ENCODE peak calls at places on chromosomes 16 and 17, in nine cellular contexts. One of them, this sample, is unnamed.

GRCh38 chr16:49457196-49457595 is 83.6 kb downstream of the C16orf78 start:
- DNase-seq in activated CD4-positive, alpha-beta T cell treated with anti-CD3 and anti-CD28 coated beads, Interleukin-2, amount 50 U/mL, for 1 hour: no peak
- DNase-seq in heart right ventricle: no peak
- DNase-seq in astrocyte of the cerebellum: no peak
- DNase-seq in GM12865: no peak
- DNase-seq in NCI-H1417: no peak
- DNase-seq in NCI-H1436: no peak
- DNase-seq in C1 segment of cervical spinal cord: no peak
- DNase-seq in ascending aorta: no peak
- DNase-seq in this sample: no peak

GRCh38 chr17:80646328-80646727 is 101.7 kb downstream of the RPTOR start:
- DNase-seq in activated CD4-positive, alpha-beta T cell treated with anti-CD3 and anti-CD28 coated beads, Interleukin-2, amount 50 U/mL, for 1 hour: no peak
- DNase-seq in heart right ventricle: no peak
- DNase-seq in astrocyte of the cerebellum: no peak
- DNase-seq in GM12865: no peak
- DNase-seq in NCI-H1417: peak; percentile 77
- DNase-seq in NCI-H1436: no peak
- DNase-seq in C1 segment of cervical spinal cord: no peak
- DNase-seq in ascending aorta: no peak
- DNase-seq in this sample: no peak

GRCh38 chr17:68401288-68401687 is 56.0 kb downstream of the WIPI1 start:
- DNase-seq in activated CD4-positive, alpha-beta T cell treated with anti-CD3 and anti-CD28 coated beads, Interleukin-2, amount 50 U/mL, for 1 hour: no peak
- DNase-seq in heart right ventricle: no peak
- DNase-seq in astrocyte of the cerebellum: no peak
- DNase-seq in GM12865: no peak
- DNase-seq in NCI-H1417: no peak
- DNase-seq in NCI-H1436: no peak
- DNase-seq in C1 segment of cervical spinal cord: no peak
- DNase-seq in ascending aorta: no peak
- DNase-seq in this sample: no peak

GRCh38 chr17:1908699-1909309 is 79.0 kb downstream of the RPA1 start:
- DNase-seq in activated CD4-positive, alpha-beta T cell treated with anti-CD3 and anti-CD28 coated beads, Interleukin-2, amount 50 U/mL, for 1 hour: peak; percentile 10
- DNase-seq in heart right ventricle: no peak
- DNase-seq in astrocyte of the cerebellum: peak; percentile 55
- DNase-seq in GM12865: peak; percentile 66
- DNase-seq in NCI-H1417: peak; percentile 77
- DNase-seq in NCI-H1436: peak; percentile 66
- DNase-seq in C1 segment of cervical spinal cord: no peak
- DNase-seq in ascending aorta: no peak
- DNase-seq in this sample: no peak

GRCh38 chr17:6374271-6374691 is 60.6 kb downstream of the AIPL1 start:
- DNase-seq in activated CD4-positive, alpha-beta T cell treated with anti-CD3 and anti-CD28 coated beads, Interleukin-2, amount 50 U/mL, for 1 hour: no peak
- DNase-seq in heart right ventricle: no peak
- DNase-seq in astrocyte of the cerebellum: no peak
- DNase-seq in GM12865: no peak
- DNase-seq in NCI-H1417: peak; percentile 58
- DNase-seq in NCI-H1436: no peak
- DNase-seq in C1 segment of cervical spinal cord: no peak
- DNase-seq in ascending aorta: no peak
- DNase-seq in this sample: no peak

GRCh38 chr16:78163772-78164391 is 64.4 kb downstream of the WWOX start:
- DNase-seq in activated CD4-positive, alpha-beta T cell treated with anti-CD3 and anti-CD28 coated beads, Interleukin-2, amount 50 U/mL, for 1 hour: no peak
- DNase-seq in heart right ventricle: no peak
- DNase-seq in astrocyte of the cerebellum: no peak
- DNase-seq in GM12865: no peak
- DNase-seq in NCI-H1417: no peak
- DNase-seq in NCI-H1436: no peak
- DNase-seq in C1 segment of cervical spinal cord: no peak
- DNase-seq in ascending aorta: no peak
- DNase-seq in this sample: no peak

GRCh38 chr16:85820604-85821372 is 21.3 kb downstream of the COX4I1 start:
- DNase-seq in activated CD4-positive, alpha-beta T cell treated with anti-CD3 and anti-CD28 coated beads, Interleukin-2, amount 50 U/mL, for 1 hour: no peak
- DNase-seq in heart right ventricle: no peak
- DNase-seq in astrocyte of the cerebellum: no peak
- DNase-seq in GM12865: peak; percentile 26
- DNase-seq in NCI-H1417: peak; percentile 62
- DNase-seq in NCI-H1436: peak; percentile 50
- DNase-seq in C1 segment of cervical spinal cord: no peak
- DNase-seq in ascending aorta: no peak
- DNase-seq in this sample: no peak

GRCh38 chr16:85507342-85507741 is 105.8 kb upstream of the GSE1 start:
- DNase-seq in activated CD4-positive, alpha-beta T cell treated with anti-CD3 and anti-CD28 coated beads, Interleukin-2, amount 50 U/mL, for 1 hour: no peak
- DNase-seq in heart right ventricle: no peak
- DNase-seq in astrocyte of the cerebellum: peak; percentile 15
- DNase-seq in GM12865: no peak
- DNase-seq in NCI-H1417: no peak
- DNase-seq in NCI-H1436: no peak
- DNase-seq in C1 segment of cervical spinal cord: no peak
- DNase-seq in ascending aorta: no peak
- DNase-seq in this sample: no peak

GRCh38 chr16:22078656-22079055 is 13.7 kb upstream of the VWA3A start:
- DNase-seq in activated CD4-positive, alpha-beta T cell treated with anti-CD3 and anti-CD28 coated beads, Interleukin-2, amount 50 U/mL, for 1 hour: no peak
- DNase-seq in heart right ventricle: no peak
- DNase-seq in astrocyte of the cerebellum: no peak
- DNase-seq in GM12865: no peak
- DNase-seq in NCI-H1417: no peak
- DNase-seq in NCI-H1436: no peak
- DNase-seq in C1 segment of cervical spinal cord: no peak
- DNase-seq in ascending aorta: no peak
- DNase-seq in this sample: no peak

GRCh38 chr16:85221081-85221809 is 109.0 kb upstream of the CIBAR2 start:
- DNase-seq in activated CD4-positive, alpha-beta T cell treated with anti-CD3 and anti-CD28 coated beads, Interleukin-2, amount 50 U/mL, for 1 hour: no peak
- DNase-seq in heart right ventricle: no peak
- DNase-seq in astrocyte of the cerebellum: no peak
- DNase-seq in GM12865: peak; percentile 37
- DNase-seq in NCI-H1417: peak; percentile 67
- DNase-seq in NCI-H1436: no peak
- DNase-seq in C1 segment of cervical spinal cord: no peak
- DNase-seq in ascending aorta: no peak
- DNase-seq in this sample: no peak

GRCh38 chr17:17153709-17154108 is 52.4 kb downstream of the PLD6 start:
- DNase-seq in activated CD4-positive, alpha-beta T cell treated with anti-CD3 and anti-CD28 coated beads, Interleukin-2, amount 50 U/mL, for 1 hour: no peak
- DNase-seq in heart right ventricle: no peak
- DNase-seq in astrocyte of the cerebellum: no peak
- DNase-seq in GM12865: no peak
- DNase-seq in NCI-H1417: no peak
- DNase-seq in NCI-H1436: no peak
- DNase-seq in C1 segment of cervical spinal cord: no peak
- DNase-seq in ascending aorta: no peak
- DNase-seq in this sample: no peak

GRCh38 chr17:73510981-73511442 is 133.2 kb downstream of the SDK2 start:
- DNase-seq in activated CD4-positive, alpha-beta T cell treated with anti-CD3 and anti-CD28 coated beads, Interleukin-2, amount 50 U/mL, for 1 hour: no peak
- DNase-seq in heart right ventricle: no peak
- DNase-seq in astrocyte of the cerebellum: no peak
- DNase-seq in GM12865: no peak
- DNase-seq in NCI-H1417: peak; percentile 85
- DNase-seq in NCI-H1436: peak; percentile 52
- DNase-seq in C1 segment of cervical spinal cord: no peak
- DNase-seq in ascending aorta: no peak
- DNase-seq in this sample: no peak

GRCh38 chr16:1523581-1524245 is 9.8 kb upstream of the TMEM204 start:
- DNase-seq in activated CD4-positive, alpha-beta T cell treated with anti-CD3 and anti-CD28 coated beads, Interleukin-2, amount 50 U/mL, for 1 hour: no peak
- DNase-seq in heart right ventricle: no peak
- DNase-seq in astrocyte of the cerebellum: no peak
- DNase-seq in GM12865: no peak
- DNase-seq in NCI-H1417: no peak
- DNase-seq in NCI-H1436: no peak
- DNase-seq in C1 segment of cervical spinal cord: no peak
- DNase-seq in ascending aorta: no peak
- DNase-seq in this sample: no peak

GRCh38 chr17:57422574-57423164 is 166.3 kb downstream of the MSI2 start:
- DNase-seq in activated CD4-positive, alpha-beta T cell treated with anti-CD3 and anti-CD28 coated beads, Interleukin-2, amount 50 U/mL, for 1 hour: no peak
- DNase-seq in heart right ventricle: no peak
- DNase-seq in astrocyte of the cerebellum: no peak
- DNase-seq in GM12865: peak; percentile 82
- DNase-seq in NCI-H1417: no peak
- DNase-seq in NCI-H1436: no peak
- DNase-seq in C1 segment of cervical spinal cord: no peak
- DNase-seq in ascending aorta: peak; percentile 38
- DNase-seq in this sample: no peak

GRCh38 chr16:11708421-11708820 is 34.2 kb downstream of the TXNDC11 start:
- DNase-seq in activated CD4-positive, alpha-beta T cell treated with anti-CD3 and anti-CD28 coated beads, Interleukin-2, amount 50 U/mL, for 1 hour: no peak
- DNase-seq in heart right ventricle: no peak
- DNase-seq in astrocyte of the cerebellum: no peak
- DNase-seq in GM12865: no peak
- DNase-seq in NCI-H1417: no peak
- DNase-seq in NCI-H1436: no peak
- DNase-seq in C1 segment of cervical spinal cord: no peak
- DNase-seq in ascending aorta: no peak
- DNase-seq in this sample: no peak

GRCh38 chr16:3467920-3468319 is 24.4 kb downstream of the NAA60 start:
- DNase-seq in activated CD4-positive, alpha-beta T cell treated with anti-CD3 and anti-CD28 coated beads, Interleukin-2, amount 50 U/mL, for 1 hour: no peak
- DNase-seq in heart right ventricle: no peak
- DNase-seq in astrocyte of the cerebellum: no peak
- DNase-seq in GM12865: no peak
- DNase-seq in NCI-H1417: no peak
- DNase-seq in NCI-H1436: no peak
- DNase-seq in C1 segment of cervical spinal cord: no peak
- DNase-seq in ascending aorta: no peak
- DNase-seq in this sample: no peak

GRCh38 chr16:75402821-75403475 is 30.4 kb downstream of the CFDP1 start:
- DNase-seq in activated CD4-positive, alpha-beta T cell treated with anti-CD3 and anti-CD28 coated beads, Interleukin-2, amount 50 U/mL, for 1 hour: no peak
- DNase-seq in heart right ventricle: no peak
- DNase-seq in astrocyte of the cerebellum: peak; percentile 51
- DNase-seq in GM12865: peak; percentile 48
- DNase-seq in NCI-H1417: peak; percentile 48
- DNase-seq in NCI-H1436: peak; percentile 9
- DNase-seq in C1 segment of cervical spinal cord: no peak
- DNase-seq in ascending aorta: no peak
- DNase-seq in this sample: no peak

GRCh38 chr17:46782250-46782953 is 36.1 kb downstream of the WNT3 start:
- DNase-seq in activated CD4-positive, alpha-beta T cell treated with anti-CD3 and anti-CD28 coated beads, Interleukin-2, amount 50 U/mL, for 1 hour: no peak
- DNase-seq in heart right ventricle: no peak
- DNase-seq in astrocyte of the cerebellum: no peak
- DNase-seq in GM12865: peak; percentile 38
- DNase-seq in NCI-H1417: peak; percentile 37
- DNase-seq in NCI-H1436: peak; percentile 34
- DNase-seq in C1 segment of cervical spinal cord: no peak
- DNase-seq in ascending aorta: no peak
- DNase-seq in this sample: no peak

GRCh38 chr17:66165537-66166123 is 26.3 kb downstream of the CEP112 start:
- DNase-seq in activated CD4-positive, alpha-beta T cell treated with anti-CD3 and anti-CD28 coated beads, Interleukin-2, amount 50 U/mL, for 1 hour: no peak
- DNase-seq in heart right ventricle: no peak
- DNase-seq in astrocyte of the cerebellum: peak; percentile 52
- DNase-seq in GM12865: peak; percentile 62
- DNase-seq in NCI-H1417: peak; percentile 74
- DNase-seq in NCI-H1436: peak; percentile 54
- DNase-seq in C1 segment of cervical spinal cord: no peak
- DNase-seq in ascending aorta: no peak
- DNase-seq in this sample: peak; percentile 4

GRCh38 chr17:2723505-2723996 is 12.0 kb upstream of the CLUH start:
- DNase-seq in activated CD4-positive, alpha-beta T cell treated with anti-CD3 and anti-CD28 coated beads, Interleukin-2, amount 50 U/mL, for 1 hour: no peak
- DNase-seq in heart right ventricle: no peak
- DNase-seq in astrocyte of the cerebellum: no peak
- DNase-seq in GM12865: no peak
- DNase-seq in NCI-H1417: peak; percentile 75
- DNase-seq in NCI-H1436: no peak
- DNase-seq in C1 segment of cervical spinal cord: no peak
- DNase-seq in ascending aorta: no peak
- DNase-seq in this sample: no peak

GRCh38 chr16:17503331-17503730 is 32.6 kb upstream of the XYLT1 start:
- DNase-seq in activated CD4-positive, alpha-beta T cell treated with anti-CD3 and anti-CD28 coated beads, Interleukin-2, amount 50 U/mL, for 1 hour: no peak
- DNase-seq in heart right ventricle: no peak
- DNase-seq in astrocyte of the cerebellum: no peak
- DNase-seq in GM12865: no peak
- DNase-seq in NCI-H1417: no peak
- DNase-seq in NCI-H1436: no peak
- DNase-seq in C1 segment of cervical spinal cord: no peak
- DNase-seq in ascending aorta: no peak
- DNase-seq in this sample: no peak

GRCh38 chr16:3879887-3880564 is 487 bp downstream of the CREBBP start:
- DNase-seq in activated CD4-positive, alpha-beta T cell treated with anti-CD3 and anti-CD28 coated beads, Interleukin-2, amount 50 U/mL, for 1 hour: peak; percentile 73
- DNase-seq in heart right ventricle: peak; percentile 84
- DNase-seq in astrocyte of the cerebellum: no peak
- DNase-seq in GM12865: peak; percentile 79
- DNase-seq in NCI-H1417: peak; percentile 53
- DNase-seq in NCI-H1436: peak; percentile 62
- DNase-seq in C1 segment of cervical spinal cord: no peak
- DNase-seq in ascending aorta: no peak
- DNase-seq in this sample: no peak

GRCh38 chr17:7307686-7308624 is 527 bp downstream of the EIF5A start:
- DNase-seq in activated CD4-positive, alpha-beta T cell treated with anti-CD3 and anti-CD28 coated beads, Interleukin-2, amount 50 U/mL, for 1 hour: peak; percentile 59
- DNase-seq in heart right ventricle: peak; percentile 64
- DNase-seq in astrocyte of the cerebellum: no peak
- DNase-seq in GM12865: peak; percentile 69
- DNase-seq in NCI-H1417: no peak
- DNase-seq in NCI-H1436: no peak
- DNase-seq in C1 segment of cervical spinal cord: no peak
- DNase-seq in ascending aorta: no peak
- DNase-seq in this sample: no peak

GRCh38 chr16:23771027-23771426 is 16.2 kb downstream of the CHP2 start:
- DNase-seq in activated CD4-positive, alpha-beta T cell treated with anti-CD3 and anti-CD28 coated beads, Interleukin-2, amount 50 U/mL, for 1 hour: no peak
- DNase-seq in heart right ventricle: no peak
- DNase-seq in astrocyte of the cerebellum: no peak
- DNase-seq in GM12865: no peak
- DNase-seq in NCI-H1417: no peak
- DNase-seq in NCI-H1436: no peak
- DNase-seq in C1 segment of cervical spinal cord: no peak
- DNase-seq in ascending aorta: no peak
- DNase-seq in this sample: no peak

GRCh38 chr17:30519707-30520106 is 42.5 kb downstream of the GOSR1 start:
- DNase-seq in activated CD4-positive, alpha-beta T cell treated with anti-CD3 and anti-CD28 coated beads, Interleukin-2, amount 50 U/mL, for 1 hour: no peak
- DNase-seq in heart right ventricle: no peak
- DNase-seq in astrocyte of the cerebellum: peak; percentile 88
- DNase-seq in GM12865: no peak
- DNase-seq in NCI-H1417: no peak
- DNase-seq in NCI-H1436: no peak
- DNase-seq in C1 segment of cervical spinal cord: no peak
- DNase-seq in ascending aorta: no peak
- DNase-seq in this sample: no peak